ENCODE peak calls at places on chromosomes 13 and 19, in five cellular contexts. C is keratinocyte, Y is fibroblast of lung, D is SK-N-SH, N is MM.1S. M is an unnamed sample. For H3K79me2, the result is how much of the 10 kb centered on the place peaks cover.

GRCh38 chr19:38959618-38960017 is 15.9 kb downstream of the FBXO17 start:
- DNase-seq in C (no peak), D (no peak), N (no peak), Y (no peak), M (no peak)

GRCh38 chr13:51768378-51768921 is 35.5 kb downstream of the DHRS12 start:
- DNase-seq in N (no peak), C (no peak), D (no peak), Y (no peak), M (no peak)

GRCh38 chr19:40284501-40285352 is at the start of gene AKT2:
- DNase-seq in Y (peak), D (peak), N (peak), C (no peak), M (peak)

GRCh38 chr13:36059366-36059765 is 71.8 kb downstream of the DCLK1 start:
- DNase-seq in Y (no peak), C (no peak), N (no peak), D (no peak), M (no peak)

GRCh38 chr19:23273022-23273593 is 22.9 kb upstream of the ZNF724 start:
- DNase-seq in D (peak), N (peak), Y (no peak), C (no peak), M (peak)

GRCh38 chr13:42017264-42017663 is 31.2 kb upstream of the DGKH start:
- DNase-seq in N (no peak), D (no peak), Y (no peak), C (no peak), M (no peak)

GRCh38 chr19:6215701-6216235 is 64.0 kb downstream of the MLLT1 start:
- DNase-seq in N (no peak), D (peak), C (no peak), Y (no peak), M (no peak)

GRCh38 chr13:64471916-64472315 is 2758.2 kb downstream of the PCDH9 start:
- DNase-seq in D (peak), N (peak), Y (peak), C (no peak), M (peak)

GRCh38 chr13:67549331-67549730 is 319.2 kb upstream of the PCDH9 start:
- DNase-seq in Y (peak), D (no peak), C (no peak), N (no peak), M (no peak)

GRCh38 chr19:10625003-10625761 is at the start of gene SLC44A2:
- DNase-seq in C (no peak), N (no peak), Y (peak), D (peak), M (no peak)

GRCh38 chr13:79637086-79637763 is 156.3 kb downstream of the NDFIP2 start:
- DNase-seq in N (no peak), C (no peak), Y (peak), D (no peak), M (no peak)

GRCh38 chr13:86174632-86175031 is 375.4 kb upstream of the SLITRK6 start:
- DNase-seq in C (no peak), N (no peak), D (no peak), Y (peak), M (peak)

GRCh38 chr13:104296301-104296700 is 1230.1 kb upstream of the SLC10A2 start:
- DNase-seq in D (no peak), N (no peak), Y (no peak), C (no peak), M (no peak)

GRCh38 chr19:52993342-52994178 is 20.2 kb upstream of the ERVV-1 start:
- DNase-seq in N (no peak), C (peak), D (peak), Y (peak), M (peak)

GRCh38 chr13:79866436-79866835 is 385.5 kb downstream of the NDFIP2 start:
- DNase-seq in D (no peak), C (no peak), N (no peak), Y (no peak), M (no peak)

GRCh38 chr13:35157143-35157755 is 215.2 kb downstream of the NBEA start:
- DNase-seq in C (no peak), D (peak), Y (peak), N (peak), M (peak)

GRCh38 chr19:39539165-39539518 is 819 bp downstream of the EID2 start:
- DNase-seq in Y (no peak), N (no peak), C (no peak), D (no peak), M (peak)

GRCh38 chr19:489418-490196 is 6.7 kb upstream of the MADCAM1 start:
- DNase-seq in D (peak), N (no peak), C (no peak), Y (peak), M (no peak)

GRCh38 chr13:28582225-28582891 is 76.6 kb upstream of the POMP start:
- DNase-seq in Y (peak), D (no peak), N (no peak), C (no peak), M (no peak)

GRCh38 chr13:27006519-27007161 is 165.0 kb downstream of the USP12 start:
- DNase-seq in C (no peak), N (no peak), D (peak), Y (peak), M (no peak)

GRCh38 chr13:51950722-51951121 is 60.5 kb downstream of the ATP7B start:
- DNase-seq in Y (no peak), D (no peak), N (no peak), C (no peak), M (no peak)

GRCh38 chr13:104321756-104322155 is 1255.5 kb upstream of the SLC10A2 start:
- DNase-seq in D (no peak), N (no peak), Y (no peak), C (no peak), M (no peak)

GRCh38 chr19:44356383-44357111 is at the start of gene ZNF112:
- DNase-seq in Y (peak), C (peak), D (peak), N (no peak), M (no peak)

GRCh38 chr19:50542825-50543428 is 25.3 kb downstream of the LRRC4B start:
- DNase-seq in N (no peak), D (no peak), Y (no peak), C (no peak), M (no peak)

GRCh38 chr19:18308051-18308947 is 14.6 kb downstream of the LSM4 start:
- DNase-seq in Y (no peak), C (no peak), D (peak), N (no peak), M (no peak)

GRCh38 chr19:57850553-57851017 is 926 bp downstream of the ZNF587 start:
- DNase-seq in D (peak), Y (peak), C (peak), N (no peak), M (peak)

GRCh38 chr13:66014757-66015156 is 1215.4 kb downstream of the PCDH9 start:
- DNase-seq in D (no peak), C (no peak), N (no peak), Y (no peak), M (no peak)

GRCh38 chr13:28316841-28317240 is 178.1 kb downstream of the FLT1 start:
- DNase-seq in C (no peak), N (no peak), Y (no peak), D (no peak), M (no peak)

GRCh38 chr13:25377244-25377962 is 5.6 kb downstream of the ATP8A2 start:
- DNase-seq in C (no peak), N (no peak), D (no peak), Y (no peak), M (no peak)

DNA sequence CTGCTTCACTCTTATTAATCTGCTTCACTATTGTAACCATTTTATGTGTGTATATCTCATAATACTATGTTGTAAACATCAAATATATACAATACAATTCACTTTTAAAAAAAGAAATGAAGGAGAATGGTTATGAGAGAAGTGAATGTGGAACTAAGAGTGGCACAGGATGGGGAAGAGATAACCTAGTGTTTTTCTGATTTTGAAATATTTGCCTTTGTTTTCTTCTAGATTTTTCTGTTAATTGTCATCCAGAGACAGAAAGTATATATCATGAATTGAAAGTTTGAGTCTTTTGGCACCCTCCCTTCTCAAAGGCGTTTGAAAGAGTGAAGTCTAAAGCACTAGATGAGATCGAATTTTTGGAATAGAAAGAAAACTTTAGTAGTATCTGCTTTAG is 2.8 kb downstream of the DNAJC3 start:
- DNase-seq in Y (no peak), D (no peak), C (no peak), N (no peak), M (peak)
- H3K79me2 ChIP-seq in Y (half or more), D (half or more), C (half or more), N (half or more), M (half or more)

GRCh38 chr13:113328851-113329250 is 31.8 kb downstream of the LAMP1 start:
- DNase-seq in D (no peak), N (no peak), C (no peak), Y (no peak), M (no peak)

GRCh38 chr13:113329656-113330312 is 32.7 kb downstream of the LAMP1 start:
- DNase-seq in N (no peak), D (no peak), C (no peak), Y (no peak), M (no peak)

GRCh38 chr13:113327766-113328391 is 30.8 kb downstream of the LAMP1 start:
- DNase-seq in Y (no peak), C (no peak), N (no peak), D (peak), M (no peak)

GRCh38 chr13:113333076-113333475 is 30.9 kb downstream of the GRTP1 start:
- DNase-seq in Y (no peak), D (no peak), C (no peak), N (no peak), M (no peak)

DNA sequence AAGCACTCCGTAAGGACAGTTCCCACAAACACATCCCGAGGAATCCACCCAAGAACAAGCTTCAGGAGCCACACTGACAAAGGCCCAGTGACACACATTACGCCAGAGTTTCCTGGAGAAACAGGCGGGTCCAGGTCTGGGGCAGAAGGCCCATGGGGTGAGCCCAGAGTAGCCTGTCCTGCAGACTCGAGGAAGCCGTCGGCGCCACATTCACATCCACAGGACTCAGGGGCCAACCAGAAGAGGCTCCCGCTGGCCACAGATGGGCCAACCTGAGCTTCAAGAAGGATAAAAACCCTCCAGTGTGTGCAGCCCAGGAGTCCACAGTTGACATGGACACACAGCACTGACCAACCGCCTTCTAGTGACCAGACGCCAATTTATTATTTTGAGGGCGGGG is 31.3 kb downstream of the GRTP1 start:
- DNase-seq in C (no peak), N (no peak), Y (no peak), D (no peak), M (no peak)
- H3K4me2 ChIP-seq in C (no peak), N (no peak), Y (no peak), D (no peak), M (no peak)

DNA sequence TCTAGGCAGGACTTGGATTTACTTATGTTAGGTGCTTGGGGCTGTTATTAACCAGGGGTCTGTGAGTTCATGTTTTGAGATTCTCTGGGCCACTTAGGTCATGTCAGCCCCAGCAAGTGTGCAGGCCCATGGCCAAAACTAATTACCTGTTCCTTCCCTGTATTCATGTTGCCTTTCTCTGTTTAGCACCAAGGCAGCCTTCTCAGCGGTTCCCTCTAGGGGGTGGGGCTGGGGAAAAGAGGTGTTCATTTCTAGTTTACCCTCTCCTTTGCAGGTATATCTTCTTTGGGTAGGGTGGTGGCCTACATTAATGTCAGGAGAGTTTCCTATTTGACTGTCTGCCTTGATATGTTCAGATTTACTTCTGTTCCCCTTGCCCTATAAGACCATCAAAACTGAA is 61.7 kb downstream of the PDS5B start:
- DNase-seq in Y (no peak), D (no peak), N (no peak), C (no peak), M (no peak)
- H3K79me2 ChIP-seq in Y (under half), D (half or more), N (half or more), C (under half), M (half or more)

DNA sequence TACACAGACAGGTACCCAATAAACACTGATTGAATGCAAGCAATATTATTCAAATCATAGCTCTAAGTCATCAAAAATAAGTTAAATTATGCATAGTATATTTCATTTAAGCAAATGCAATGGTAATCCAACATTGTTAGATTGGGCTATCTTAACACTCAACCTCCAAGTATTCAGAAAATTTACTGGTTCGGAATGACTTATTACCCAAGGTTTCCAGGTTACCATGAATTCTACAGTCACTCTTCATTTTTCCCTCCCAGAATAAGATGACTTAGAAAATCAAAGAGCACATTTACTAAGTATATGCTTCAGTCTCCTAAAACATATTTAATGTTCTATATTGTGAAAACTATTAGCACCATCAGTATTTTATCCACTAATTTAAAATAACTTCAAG is 6.0 kb downstream of the UBL3 start:
- DNase-seq in C (no peak), D (no peak), N (no peak), Y (no peak), M (no peak)
- H3K4me2 ChIP-seq in C (no peak), D (no peak), N (no peak), Y (no peak), M (no peak)